ENCODE peak calls at places on chromosomes 1 and 21, in five cellular contexts. Y is fibroblast of lung, U is RWPE1, W is PC-9, F is cardiac muscle cell. K is an unnamed sample.
A peak's percentile ranks its signal among the peaks of the same experiment; 100 is the strongest.

GRCh38 chr1:18608534-18608933 is 22.1 kb upstream of the PAX7 start:
- DNase-seq in W (no peak), U (no peak), F (no peak), Y (no peak), K (no peak)

GRCh38 chr1:229440821-229441537 is 7.1 kb upstream of the ACTA1 start:
- DNase-seq in F (peak; percentile 71), U (no peak), W (no peak), Y (peak; percentile 84), K (no peak)

GRCh38 chr1:225908773-225909172 is 15.3 kb downstream of the PYCR2 start:
- DNase-seq in Y (no peak), W (no peak), F (no peak), U (no peak), K (no peak)

GRCh38 chr1:149843302-149844041 is 55.9 kb upstream of the BOLA1 start:
- DNase-seq in F (no peak), U (no peak), W (peak; percentile 36), Y (peak; percentile 6), K (no peak)

GRCh38 chr1:18949689-18950414 is 6.6 kb downstream of the IFFO2 start:
- DNase-seq in W (no peak), F (peak; percentile 68), U (no peak), Y (peak; percentile 61), K (no peak)

GRCh38 chr1:21341022-21341421 is 50.8 kb upstream of the ECE1 start:
- DNase-seq in Y (no peak), U (no peak), W (no peak), F (no peak), K (no peak)

GRCh38 chr1:87435484-87435883 is 106.8 kb downstream of the LMO4 start:
- DNase-seq in U (no peak), Y (peak; percentile 14), W (no peak), F (peak; percentile 92), K (no peak)

GRCh38 chr1:53669511-53670191 is 69.3 kb downstream of the GLIS1 start:
- DNase-seq in W (no peak), U (no peak), Y (no peak), F (peak; percentile 6), K (no peak)

GRCh38 chr1:151828931-151829330 is 2.7 kb downstream of the RORC start:
- DNase-seq in Y (no peak), W (no peak), F (peak; percentile 84), U (peak; percentile 49), K (no peak)

GRCh38 chr1:40036574-40036973 is 4.0 kb upstream of the CAP1 start:
- DNase-seq in W (no peak), U (no peak), F (peak; percentile 86), Y (peak; percentile 84), K (no peak)

GRCh38 chr1:178875936-178876335 is 5.1 kb upstream of the ANGPTL1 start:
- DNase-seq in U (no peak), F (no peak), W (no peak), Y (no peak), K (no peak)

GRCh38 chr1:52707927-52708655 is 9.9 kb upstream of the COA7 start:
- DNase-seq in Y (peak; percentile 23), U (peak; percentile 33), F (peak; percentile 91), W (peak; percentile 52), K (no peak)

GRCh38 chr1:245546875-245547274 is 392.1 kb downstream of the KIF26B start:
- DNase-seq in W (no peak), U (no peak), Y (no peak), F (no peak), K (no peak)

GRCh38 chr21:17796037-17796403 is 23.1 kb downstream of the C21orf91 start:
- DNase-seq in Y (no peak), W (no peak), U (no peak), F (no peak), K (no peak)

GRCh38 chr1:224751547-224752311 is 135.6 kb downstream of the CNIH3 start:
- DNase-seq in U (no peak), W (no peak), F (no peak), Y (no peak), K (no peak)

GRCh38 chr1:155064109-155064812 is 721 bp downstream of the EFNA4 start:
- DNase-seq in W (no peak), Y (no peak), F (no peak), U (no peak), K (no peak)

GRCh38 chr1:217089239-217090014 is 366.2 kb upstream of the ESRRG start:
- DNase-seq in F (peak; percentile 78), Y (peak; percentile 59), U (peak; percentile 34), W (no peak), K (no peak)

GRCh38 chr1:22665752-22666151 is 12.7 kb downstream of the C1QB start:
- DNase-seq in W (no peak), U (peak; percentile 37), F (peak; percentile 41), Y (peak; percentile 21), K (no peak)

GRCh38 chr1:57831624-57832023 is 407.8 kb upstream of the DAB1 start:
- DNase-seq in F (peak; percentile 21), U (peak; percentile 54), W (peak; percentile 57), Y (peak; percentile 39), K (peak; percentile 62)

GRCh38 chr1:102970496-102971078 is 137.7 kb downstream of the COL11A1 start:
- DNase-seq in Y (peak; percentile 78), F (peak; percentile 85), W (peak; percentile 62), U (peak; percentile 41), K (peak; percentile 1)

DNA sequence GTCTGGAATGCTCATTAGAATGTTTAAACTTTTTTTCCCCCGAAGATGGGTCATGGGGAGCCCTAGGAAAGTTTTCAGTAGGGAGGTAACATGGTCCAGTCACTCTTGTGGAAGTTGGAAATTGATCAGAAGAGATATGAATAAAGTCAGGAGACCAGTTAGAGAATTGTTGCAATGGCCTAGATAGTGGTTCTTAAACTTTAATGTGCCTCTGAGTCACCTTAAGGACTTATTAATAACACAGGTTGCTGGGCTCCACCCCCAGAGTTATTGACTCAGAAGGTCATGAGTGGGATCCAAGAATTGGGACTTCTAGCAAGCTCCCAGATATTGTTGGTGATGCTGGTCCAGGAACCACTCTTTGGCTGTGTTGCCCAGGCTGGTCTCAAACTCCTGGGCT is 3.2 kb upstream of the TFAP2E start:
- DNase-seq in W (no peak), U (no peak), F (no peak), Y (no peak), K (peak; percentile 33)
- H3K27ac ChIP-seq in W (no peak overlapping the region), U (no peak overlapping the region), F (no peak overlapping the region), Y (no peak overlapping the region), K (no peak overlapping the region)

GRCh38 chr1:1599030-1599916 is 662 bp downstream of the FNDC10 start:
- DNase-seq in F (peak; percentile 46), U (no peak), W (no peak), Y (no peak), K (no peak)
- H3K27ac ChIP-seq in F (no peak overlapping the region), U (peak overlapping the region; percentile 61), W (no peak overlapping the region), Y (no peak overlapping the region), K (no peak overlapping the region)

DNA sequence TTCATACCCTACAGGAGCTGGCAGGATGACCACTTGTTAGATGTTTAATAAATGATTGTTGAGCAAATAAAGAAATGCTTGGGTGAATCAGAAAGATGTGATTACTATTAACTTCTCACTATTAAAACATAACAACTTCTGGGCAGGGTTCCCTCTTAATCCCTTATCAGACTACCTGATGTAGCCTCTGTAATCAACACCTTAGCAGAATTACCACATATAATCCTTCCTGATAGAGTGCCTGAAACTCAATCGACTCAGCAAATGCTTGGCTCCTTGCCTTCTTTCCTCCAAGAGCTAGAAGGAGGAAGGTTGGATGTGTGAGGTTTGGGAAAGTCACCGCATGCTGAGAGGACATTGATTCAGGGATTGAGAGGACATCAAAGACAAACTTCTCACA is 34.8 kb upstream of the DSCAM start:
- DNase-seq in Y (no peak), F (no peak), U (no peak), W (no peak), K (no peak)
- H3K27ac ChIP-seq in Y (no peak overlapping the region), F (no peak overlapping the region), U (no peak overlapping the region), W (no peak overlapping the region), K (no peak overlapping the region)

DNA sequence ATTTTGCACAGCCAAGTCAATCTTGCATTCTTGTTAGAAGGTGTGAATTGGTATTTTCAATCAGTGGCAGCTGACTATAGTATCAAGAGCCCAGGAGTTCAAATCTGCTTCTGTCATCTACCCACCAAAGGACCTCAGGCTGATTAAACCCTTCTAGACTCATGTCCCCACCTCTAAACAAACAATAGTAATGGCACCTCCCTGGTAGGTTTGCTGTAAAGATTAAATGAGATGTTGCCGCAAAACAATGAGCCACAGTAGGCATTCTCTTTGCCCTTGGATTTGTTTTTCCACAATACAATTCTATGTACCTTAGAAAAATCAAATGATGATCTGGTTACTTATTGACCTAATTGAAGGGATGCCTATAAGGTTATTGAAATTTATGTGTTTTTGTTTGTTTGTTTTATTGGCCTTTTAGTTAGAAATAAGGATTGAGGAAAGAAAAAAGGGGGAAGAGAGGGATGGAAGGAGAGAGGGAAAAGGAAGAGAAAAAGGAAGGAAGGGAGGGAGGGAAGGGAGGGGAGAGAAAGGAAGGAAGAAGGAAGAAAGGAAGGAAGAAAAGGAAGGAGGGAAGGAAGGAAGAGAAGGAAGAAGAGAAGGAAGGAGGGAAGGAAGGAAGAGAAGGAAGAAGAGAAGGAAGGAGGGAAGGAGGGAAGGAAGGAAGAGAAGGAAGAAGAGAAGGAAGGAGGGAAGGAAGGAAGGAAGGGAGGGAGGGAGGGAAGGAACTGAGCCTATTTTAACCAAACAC is 110.7 kb downstream of the ETS2 start:
- DNase-seq in U (no peak), F (no peak), Y (no peak), W (no peak), K (no peak)
- H3K27ac ChIP-seq in U (no peak overlapping the region), F (no peak overlapping the region), Y (no peak overlapping the region), W (no peak overlapping the region), K (no peak overlapping the region)

DNA sequence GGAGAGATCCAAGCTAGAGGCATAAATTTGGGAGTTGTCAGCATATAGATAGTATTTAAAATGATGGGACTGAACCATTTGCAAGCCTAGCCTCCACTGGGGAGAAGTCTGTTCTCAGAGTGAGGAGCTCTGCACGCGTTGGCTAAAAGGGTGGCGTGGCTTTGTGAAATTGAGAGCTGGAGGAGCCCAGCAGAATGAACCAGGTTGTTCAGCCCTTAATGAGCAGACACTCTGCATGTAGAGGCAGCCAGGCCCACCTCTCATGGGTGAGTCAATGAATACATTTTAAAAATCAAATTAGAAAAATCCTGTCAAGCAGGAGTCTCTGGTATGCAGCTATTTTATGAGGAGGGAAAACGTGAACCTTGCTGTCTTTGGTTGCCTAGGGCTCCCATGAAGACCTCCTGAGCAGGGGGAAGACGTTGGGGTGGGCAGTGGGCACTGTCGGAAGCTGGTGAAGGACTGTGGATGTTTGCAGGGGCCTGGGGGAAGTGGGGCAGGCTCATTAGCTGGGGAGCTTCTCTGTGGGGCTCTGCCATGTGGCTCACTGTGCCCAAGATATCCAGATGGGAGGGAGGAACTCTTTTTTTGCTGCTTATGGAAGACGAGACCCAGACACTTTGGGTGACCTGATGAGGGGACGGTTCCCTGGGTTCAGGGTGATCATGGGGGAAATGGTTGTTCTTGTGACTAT is 18.8 kb downstream of the TMCC2 start:
- DNase-seq in F (no peak), U (no peak), W (no peak), Y (no peak), K (no peak)
- H3K27ac ChIP-seq in F (no peak overlapping the region), U (no peak overlapping the region), W (no peak overlapping the region), Y (no peak overlapping the region), K (no peak overlapping the region)

GRCh38 chr1:30824736-30825429 is 67.3 kb upstream of the LAPTM5 start:
- DNase-seq in F (no peak), Y (no peak), U (no peak), W (no peak), K (no peak)

GRCh38 chr1:30822006-30822405 is 64.4 kb upstream of the LAPTM5 start:
- DNase-seq in Y (no peak), U (no peak), F (no peak), W (no peak), K (no peak)

GRCh38 chr1:30822966-30823581 is 65.5 kb upstream of the LAPTM5 start:
- DNase-seq in Y (peak; percentile 73), U (no peak), F (peak; percentile 72), W (no peak), K (peak; percentile 6)

GRCh38 chr1:30823969-30824735 is 66.6 kb upstream of the LAPTM5 start:
- DNase-seq in F (peak; percentile 100), W (peak; percentile 89), U (peak; percentile 99), Y (peak; percentile 100), K (peak; percentile 93)

GRCh38 chr1:30823627-30823968 is 66.0 kb upstream of the LAPTM5 start:
- DNase-seq in W (no peak), F (no peak), Y (no peak), U (peak; percentile 13), K (no peak)
- H3K27ac ChIP-seq in W (peak overlapping the region; percentile 46), F (peak overlapping the region; percentile 63), Y (peak overlapping the region; percentile 91), U (peak overlapping the region; percentile 94), K (no peak overlapping the region)

K was measured in epithelial cell of prostate.